ENCODE peak calls at places on chromosomes 2 and 18, in seven cellular contexts. B is H1, E is SK-N-SH, P is K562, M is HepG2, I is HCT116, H is GM12878. N is an unnamed sample.

GRCh38 chr2:54074636-54075341 is 40.6 kb upstream of the ACYP2 start:
- DNase-seq in M (no peak), P (no peak), B (no peak), I (no peak), H (no peak), E (no peak), N (no peak)

GRCh38 chr2:238127165-238128060 is 11.1 kb upstream of the KLHL30 start:
- DNase-seq in I (no peak), H (no peak), B (no peak), P (peak), M (peak), E (no peak), N (no peak)

GRCh38 chr18:35127201-35127600 is 86.0 kb downstream of the MAPRE2 start:
- DNase-seq in M (peak), H (no peak), P (peak), I (no peak), B (no peak), E (no peak), N (no peak)

GRCh38 chr2:120675460-120676130 is 60.1 kb upstream of the GLI2 start:
- DNase-seq in E (peak), M (peak), B (no peak), H (no peak), P (peak), I (peak), N (peak)

GRCh38 chr18:48782381-48782841 is 168.4 kb downstream of the SMAD7 start:
- DNase-seq in B (no peak), H (no peak), I (no peak), E (no peak), M (no peak), P (no peak), N (no peak)

GRCh38 chr2:190382851-190383250 is 25.3 kb upstream of the MFSD6 start:
- DNase-seq in P (peak), B (no peak), E (peak), I (peak), M (peak), H (peak), N (peak)

GRCh38 chr18:63148449-63149199 is 170.9 kb downstream of the BCL2 start:
- DNase-seq in H (no peak), P (no peak), E (no peak), I (no peak), M (no peak), B (no peak), N (no peak)

GRCh38 chr2:187169108-187169713 is 278.8 kb downstream of the CALCRL start:
- DNase-seq in B (no peak), I (no peak), M (no peak), H (peak), P (no peak), E (no peak), N (no peak)

GRCh38 chr2:229429529-229430067 is 158.5 kb upstream of the PID1 start:
- DNase-seq in E (no peak), M (no peak), P (no peak), I (no peak), H (no peak), B (no peak), N (no peak)

GRCh38 chr2:216507220-216508143 is 8.8 kb downstream of the RPL37A start:
- DNase-seq in E (no peak), I (no peak), H (no peak), M (no peak), P (no peak), B (no peak), N (no peak)

GRCh38 chr2:126399001-126399400 is 257.0 kb upstream of the GYPC start:
- DNase-seq in M (peak), I (no peak), B (no peak), P (peak), E (no peak), H (no peak), N (peak)

GRCh38 chr2:12612168-12612567 is 104.6 kb upstream of the TRIB2 start:
- DNase-seq in I (no peak), B (no peak), P (no peak), E (no peak), M (no peak), H (no peak), N (no peak)

GRCh38 chr18:59085797-59086196 is 53.9 kb upstream of the SEC11C start:
- DNase-seq in I (no peak), B (no peak), P (no peak), E (no peak), M (no peak), H (no peak), N (no peak)

GRCh38 chr18:59086522-59086921 is 53.2 kb upstream of the SEC11C start:
- DNase-seq in H (no peak), E (no peak), P (no peak), M (no peak), I (no peak), B (no peak), N (no peak)

GRCh38 chr18:59084286-59084779 is 55.4 kb upstream of the SEC11C start:
- DNase-seq in P (peak), I (peak), B (peak), H (no peak), E (peak), M (peak), N (peak)

GRCh38 chr18:59087391-59087790 is 52.3 kb upstream of the SEC11C start:
- DNase-seq in E (no peak), M (no peak), H (no peak), I (no peak), P (no peak), B (no peak), N (no peak)

DNA sequence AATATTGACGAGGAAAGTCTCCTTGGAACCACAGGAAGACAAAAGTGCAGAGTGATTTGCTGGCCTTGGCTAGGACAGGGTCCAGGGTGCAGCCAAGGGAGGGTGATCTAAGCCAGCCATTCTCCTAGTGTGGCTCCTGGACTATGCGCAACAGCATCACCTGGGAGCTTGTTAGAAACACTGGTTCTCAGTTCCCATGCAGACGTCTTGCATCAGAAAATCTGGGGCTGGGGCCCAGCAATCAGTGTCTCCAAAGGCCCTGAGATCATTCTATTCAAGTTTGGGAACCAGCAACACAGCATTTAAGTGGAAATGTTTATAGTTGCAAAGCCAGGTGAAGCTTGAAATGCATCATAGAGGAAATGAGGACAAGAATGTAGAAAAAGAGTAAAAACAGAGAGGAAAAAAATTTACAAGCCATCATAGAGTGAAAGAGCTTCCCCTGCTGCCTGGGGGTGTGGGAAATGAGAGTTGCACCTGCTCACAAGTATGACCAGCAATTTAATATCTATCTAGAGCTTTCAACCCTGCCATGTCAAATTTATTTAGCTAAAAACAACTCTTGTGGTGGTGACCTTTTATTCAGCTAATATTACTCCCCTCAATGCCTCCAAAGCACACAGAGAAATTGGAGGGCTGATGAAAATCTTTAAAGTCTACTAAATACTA is 54.4 kb upstream of the SEC11C start:
- DNase-seq in H (no peak), B (no peak), P (no peak), I (no peak), M (no peak), E (no peak), N (no peak)
- TF ChIP-seq JUND in H (no peak), B (no peak), P (no peak), I (no peak), M (no peak), E (no peak), N (no peak)

GRCh38 chr18:9520666-9521065 is 45.4 kb downstream of the RALBP1 start:
- DNase-seq in H (no peak), M (no peak), P (no peak), B (no peak), I (no peak), E (no peak), N (no peak)
- TF ChIP-seq JUND in H (no peak), M (no peak), P (no peak), B (no peak), I (no peak), E (no peak), N (no peak)

DNA sequence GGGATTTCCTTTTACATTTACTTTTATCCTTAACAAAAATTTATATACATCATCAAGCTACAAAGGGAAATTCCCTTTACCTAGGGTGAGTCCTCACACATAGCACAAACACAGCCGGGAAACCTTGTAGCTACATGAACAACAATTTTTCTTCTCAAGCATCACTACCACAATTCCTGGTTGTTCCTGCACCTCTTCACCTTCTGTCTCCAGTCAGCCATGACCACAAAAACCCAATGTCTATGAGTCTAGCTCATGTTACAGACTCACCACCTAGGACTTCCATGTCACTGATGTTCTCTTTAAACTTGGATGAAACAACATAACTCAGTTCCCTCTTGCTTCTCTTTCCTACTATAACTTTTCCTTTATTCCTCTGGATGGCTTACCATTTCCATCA is 460.4 kb downstream of the MBD2 start:
- DNase-seq in P (no peak), E (no peak), M (no peak), B (no peak), H (no peak), I (no peak), N (no peak)
- TF ChIP-seq JUND in P (no peak), E (no peak), M (no peak), B (no peak), H (no peak), I (no peak), N (no peak)

GRCh38 chr2:168705534-168706470 is 96.6 kb upstream of the NOSTRIN start:
- DNase-seq in B (no peak), H (no peak), I (no peak), M (peak), P (peak), E (no peak), N (no peak)
- TF ChIP-seq JUND in B (no peak), H (no peak), I (no peak), M (no peak), P (no peak), E (no peak), N (no peak)

GRCh38 chr2:164014068-164014577 is 278.3 kb upstream of the FIGN start:
- DNase-seq in E (no peak), B (no peak), M (no peak), I (no peak), P (no peak), H (no peak), N (no peak)
- TF ChIP-seq JUND in E (no peak), B (no peak), M (no peak), I (no peak), P (no peak), H (no peak), N (no peak)

GRCh38 chr18:3251249-3251962 is 3.8 kb downstream of the MYL12A start:
- DNase-seq in I (no peak), E (no peak), B (no peak), H (no peak), M (no peak), P (no peak), N (no peak)
- TF ChIP-seq JUND in I (no peak), E (peak), B (no peak), H (no peak), M (no peak), P (no peak), N (no peak)

N was measured in T47D.